ENCODE peak calls at places on chromosomes 13 and 19, in ten cellular contexts. Z is naive B cell; B is fibroblast of pulmonary artery; H is adrenal gland; W is stimulated activated CD8-positive, alpha-beta memory T cell treated with anti-CD3 and anti-CD28 coated beads, Interleukin-15, amount 100 ng/mL, for 4 hours; M is CD4-positive, alpha-beta T cell; E is endothelial cell; U is tibial artery; X is non-pigmented ciliary epithelial cell; G is CD8-positive, alpha-beta memory T cell. R is an unnamed sample.

GRCh38 chr13:28510066-28510465 is 15.1 kb upstream of the FLT1 start:
- DNase-seq in Z (no peak), B (no peak), H (no peak), W (no peak), M (no peak), E (no peak), U (no peak), X (no peak), G (no peak), R (no peak)

GRCh38 chr19:53103903-53104203 is 631 bp upstream of the ZNF160 start:
- DNase-seq in Z (no peak), B (no peak), H (no peak), W (no peak), M (no peak), E (no peak), U (no peak), X (no peak), G (no peak), R (peak)

GRCh38 chr19:52646571-52647222 is 8.5 kb upstream of the ZNF83 start:
- DNase-seq in Z (no peak), B (no peak), H (no peak), W (no peak), M (no peak), E (no peak), U (no peak), X (no peak), G (no peak), R (peak)

GRCh38 chr19:39928357-39928725 is 6.1 kb downstream of the FCGBP start:
- DNase-seq in Z (no peak), B (no peak), H (no peak), W (no peak), M (no peak), E (no peak), U (no peak), X (no peak), G (no peak), R (no peak)

GRCh38 chr13:40102854-40103253 is 447.4 kb downstream of the COG6 start:
- DNase-seq in Z (no peak), B (peak), H (peak), W (peak), M (peak), E (no peak), U (no peak), X (peak), G (no peak), R (no peak)

GRCh38 chr19:58085348-58085875 is 12.6 kb downstream of the ZSCAN18 start:
- DNase-seq in Z (no peak), B (no peak), H (no peak), W (no peak), M (no peak), E (no peak), U (no peak), X (no peak), G (no peak), R (no peak)

GRCh38 chr19:10896851-10897526 is 25.6 kb downstream of the CARM1 start:
- DNase-seq in Z (no peak), B (no peak), H (no peak), W (no peak), M (no peak), E (no peak), U (no peak), X (no peak), G (no peak), R (peak)

GRCh38 chr13:90640976-90641375 is 706.5 kb upstream of the MIR17HG start:
- DNase-seq in Z (no peak), B (peak), H (no peak), W (no peak), M (no peak), E (no peak), U (no peak), X (peak), G (no peak), R (no peak)

R was measured in Kasumi-1.